ENCODE peak calls at places on chromosomes 7 and 10, in ten cellular contexts. M is cardiac fibroblast; G is activated CD8-positive, alpha-beta memory T cell treated with anti-CD3 and anti-CD28 coated beads for 4 hours; F is stimulated activated CD4-positive, alpha-beta T cell treated with anti-CD3 and anti-CD28 coated beads, Interleukin-12 subunit alpha, Interleukin-12 subunit beta, amount 100 ng/mL, for 24 hours; K is activated T-helper 1 cell treated with anti-CD3 and anti-CD28 coated beads, Interleukin-12 subunit alpha, Interleukin-12 subunit beta, Interleukin-2, Interleukin-4 antibody, amounts not matched to agents 30 ng/mL and 10 ng/mL and 1 ng/mL, durations not matched to agents 14 hours and 24 hours and 36 hours; D is MCF 10A; J is NB4; R is body of pancreas; W is keratinocyte; E is substantia nigra. L is an unnamed sample.

GRCh38 chr7:64045301-64046040 is at the start of gene ZNF727:
- DNase-seq in M (no peak), G (no peak), F (peak; percentile 9), K (no peak), D (no peak), J (peak; percentile 78), R (peak; percentile 74), W (no peak), E (peak; percentile 72), L (no peak)

GRCh38 chr10:49550563-49550962 is 11.6 kb upstream of the ERCC6 start:
- DNase-seq in M (peak; percentile 86), G (no peak), F (no peak), K (no peak), D (peak; percentile 43), J (no peak), R (no peak), W (peak; percentile 91), E (no peak), L (no peak)

GRCh38 chr7:44107116-44107960 is 3.2 kb downstream of the AEBP1 start:
- DNase-seq in M (no peak), G (no peak), F (no peak), K (no peak), D (no peak), J (no peak), R (no peak), W (no peak), E (no peak), L (no peak)

GRCh38 chr10:113303747-113304146 is 249.1 kb upstream of the HABP2 start:
- DNase-seq in M (peak; percentile 18), G (no peak), F (no peak), K (no peak), D (peak; percentile 20), J (no peak), R (no peak), W (no peak), E (no peak), L (no peak)

GRCh38 chr7:100895956-100896742 is 461 bp upstream of the ACHE start:
- DNase-seq in M (no peak), G (no peak), F (no peak), K (no peak), D (no peak), J (peak; percentile 59), R (no peak), W (no peak), E (no peak), L (no peak)

GRCh38 chr7:148711191-148712102 is 12.7 kb downstream of the CUL1 start:
- DNase-seq in M (no peak), G (no peak), F (no peak), K (no peak), D (no peak), J (no peak), R (no peak), W (no peak), E (no peak), L (no peak)

GRCh38 chr7:137993395-137993743 is 8.5 kb downstream of the CREB3L2 start:
- DNase-seq in M (no peak), G (no peak), F (no peak), K (no peak), D (no peak), J (no peak), R (no peak), W (no peak), E (no peak), L (no peak)

GRCh38 chr7:116525913-116526857 is 1.3 kb downstream of the CAV1 start:
- DNase-seq in M (peak; percentile 87), G (peak; percentile 24), F (no peak), K (peak; percentile 54), D (peak; percentile 85), J (peak; percentile 63), R (peak; percentile 66), W (no peak), E (peak; percentile 10), L (peak; percentile 51)

GRCh38 chr10:132837905-132838304 is 52.0 kb upstream of the NKX6-2 start:
- DNase-seq in M (no peak), G (no peak), F (no peak), K (no peak), D (no peak), J (no peak), R (no peak), W (no peak), E (no peak), L (no peak)

GRCh38 chr10:77251297-77252013 is 386.2 kb downstream of the KCNMA1 start:
- DNase-seq in M (peak; percentile 64), G (no peak), F (no peak), K (no peak), D (peak; percentile 50), J (peak; percentile 67), R (peak; percentile 46), W (no peak), E (no peak), L (no peak)

GRCh38 chr7:610531-611280 is 91.1 kb upstream of the PDGFA start:
- DNase-seq in M (peak; percentile 53), G (no peak), F (no peak), K (no peak), D (no peak), J (no peak), R (no peak), W (no peak), E (no peak), L (no peak)